ENCODE peak calls at places on chromosomes 16 and 17, in four cellular contexts. F is stomach, P is A549, O is esophagus muscularis mucosa. E is an unnamed sample.

GRCh38 chr16:12141556-12141955 is 165.0 kb downstream of the SNX29 start:
- DNase-seq in O (no peak), F (no peak), P (no peak), E (no peak)

GRCh38 chr16:17591655-17592405 is 121.1 kb upstream of the XYLT1 start:
- DNase-seq in P (no peak), F (no peak), O (peak), E (no peak)

GRCh38 chr16:87757841-87758426 is 7.9 kb downstream of the KLHDC4 start:
- DNase-seq in P (peak), O (no peak), F (no peak), E (no peak)

GRCh38 chr16:84754353-84754856 is 54.6 kb downstream of the USP10 start:
- DNase-seq in O (no peak), P (peak), F (peak), E (no peak)

GRCh38 chr16:28263305-28263704 is 29.0 kb upstream of the SBK1 start:
- DNase-seq in F (no peak), O (no peak), P (no peak), E (no peak)

GRCh38 chr17:80845863-80846671 is 145.6 kb upstream of the CHMP6 start:
- DNase-seq in F (no peak), P (no peak), O (no peak), E (peak)

GRCh38 chr17:59366773-59367656 is 35.6 kb downstream of the YPEL2 start:
- DNase-seq in P (no peak), O (no peak), F (peak), E (peak)

GRCh38 chr17:44610331-44610730 is 45.9 kb upstream of the MEIOC start:
- DNase-seq in F (no peak), P (no peak), O (no peak), E (no peak)

GRCh38 chr17:78415821-78416301 is 37.4 kb downstream of the PGS1 start:
- DNase-seq in F (no peak), O (no peak), P (no peak), E (no peak)
- H3K27ac ChIP-seq in F (no peak), O (peak), P (no peak), E (peak)

GRCh38 chr16:19429271-19429670 is 11.6 kb downstream of the TMC5 start:
- DNase-seq in F (peak), P (peak), O (no peak), E (no peak)
- H3K27ac ChIP-seq in F (peak), P (peak), O (no peak), E (peak)

GRCh38 chr17:19012171-19013080 is 7.9 kb upstream of the FAM83G start:
- DNase-seq in O (no peak), F (no peak), P (no peak), E (no peak)
- H3K27ac ChIP-seq in O (no peak), F (no peak), P (peak), E (no peak)

GRCh38 chr17:69760562-69760961 is 314.5 kb upstream of the KCNJ16 start:
- DNase-seq in O (no peak), P (no peak), F (no peak), E (no peak)

GRCh38 chr17:69762359-69762758 is 312.7 kb upstream of the KCNJ16 start:
- DNase-seq in O (no peak), P (peak), F (no peak), E (no peak)

GRCh38 chr17:69761767-69762321 is 313.2 kb upstream of the KCNJ16 start:
- DNase-seq in P (peak), O (no peak), F (no peak), E (no peak)

GRCh38 chr17:69761011-69761410 is 314.0 kb upstream of the KCNJ16 start:
- DNase-seq in O (no peak), P (no peak), F (no peak), E (no peak)

DNA sequence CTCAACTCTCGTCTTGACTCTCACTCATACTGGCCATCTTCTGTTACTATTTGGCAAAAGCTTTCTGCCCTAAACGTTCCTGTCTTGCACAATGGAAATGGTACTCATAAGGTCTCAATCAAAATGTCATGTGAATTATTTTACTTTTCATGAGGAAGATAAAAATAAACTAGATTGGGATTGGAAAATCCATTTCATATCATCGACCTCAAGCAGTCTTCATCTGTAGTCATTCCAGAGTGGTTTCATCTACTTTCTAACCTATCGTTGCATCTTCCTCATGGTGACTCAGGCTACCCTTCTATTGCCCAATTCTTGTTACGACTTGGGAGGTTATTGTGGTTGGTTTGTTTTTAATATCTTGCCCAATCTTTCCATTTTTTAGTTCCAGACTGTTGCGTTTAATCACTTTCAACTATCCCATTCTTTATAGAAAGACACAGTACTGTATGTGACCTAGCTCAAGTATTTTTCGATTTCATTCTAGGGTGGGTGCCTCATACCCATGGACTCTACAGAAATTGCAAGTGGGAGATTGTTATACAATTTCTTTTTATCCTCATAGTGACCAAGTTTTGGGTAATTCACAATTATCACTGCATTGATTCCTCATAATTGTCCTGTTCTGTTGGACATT is 317.1 kb upstream of the KCNJ16 start:
- DNase-seq in F (no peak), O (no peak), P (no peak), E (no peak)
- H3K27ac ChIP-seq in F (no peak), O (no peak), P (peak), E (no peak)

GRCh38 chr17:17039911-17040310 is 2.3 kb upstream of the MPRIP start:
- DNase-seq in P (no peak), O (no peak), F (no peak), E (peak)

GRCh38 chr17:17042381-17042736 is at the start of gene MPRIP:
- DNase-seq in O (no peak), F (no peak), P (no peak), E (no peak)

GRCh38 chr17:17042851-17043667 is 802 bp downstream of the MPRIP start:
- DNase-seq in P (no peak), O (no peak), F (no peak), E (peak)

GRCh38 chr17:17041571-17042380 is 481 bp upstream of the MPRIP start:
- DNase-seq in P (peak), F (peak), O (peak), E (peak)

DNA sequence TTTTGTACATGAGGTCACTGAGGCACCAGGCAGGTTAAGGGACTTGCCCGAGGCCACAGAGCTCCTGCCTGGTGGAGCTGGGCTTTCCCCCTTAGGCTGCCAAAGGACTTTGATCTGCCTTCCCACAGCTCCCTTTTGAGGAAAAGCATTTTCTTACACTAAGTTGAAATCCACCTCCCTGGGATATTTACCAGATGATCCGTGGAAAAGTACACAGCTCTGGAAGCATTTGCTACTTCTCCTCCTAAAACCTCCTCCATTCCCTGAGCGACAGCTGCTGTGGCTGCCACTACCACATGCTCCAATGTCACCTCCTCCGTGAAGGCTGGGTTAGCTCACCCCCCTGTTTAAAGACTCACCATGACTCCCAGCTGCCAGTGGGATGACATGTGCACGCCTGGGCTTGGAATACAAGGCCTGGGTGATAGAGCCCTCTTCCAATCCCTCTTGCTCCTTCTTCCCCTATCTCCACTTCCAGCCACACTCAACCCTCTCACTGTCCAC is 1.2 kb upstream of the MPRIP start:
- DNase-seq in P (peak), O (no peak), F (no peak), E (peak)
- H3K27ac ChIP-seq in P (peak), O (peak), F (peak), E (peak)

GRCh38 chr17:43070872-43071271 is 45.8 kb downstream of the RND2 start:
- DNase-seq in F (no peak), P (no peak), O (no peak), E (no peak)
- H3K27ac ChIP-seq in F (no peak), P (no peak), O (no peak), E (no peak)

DNA sequence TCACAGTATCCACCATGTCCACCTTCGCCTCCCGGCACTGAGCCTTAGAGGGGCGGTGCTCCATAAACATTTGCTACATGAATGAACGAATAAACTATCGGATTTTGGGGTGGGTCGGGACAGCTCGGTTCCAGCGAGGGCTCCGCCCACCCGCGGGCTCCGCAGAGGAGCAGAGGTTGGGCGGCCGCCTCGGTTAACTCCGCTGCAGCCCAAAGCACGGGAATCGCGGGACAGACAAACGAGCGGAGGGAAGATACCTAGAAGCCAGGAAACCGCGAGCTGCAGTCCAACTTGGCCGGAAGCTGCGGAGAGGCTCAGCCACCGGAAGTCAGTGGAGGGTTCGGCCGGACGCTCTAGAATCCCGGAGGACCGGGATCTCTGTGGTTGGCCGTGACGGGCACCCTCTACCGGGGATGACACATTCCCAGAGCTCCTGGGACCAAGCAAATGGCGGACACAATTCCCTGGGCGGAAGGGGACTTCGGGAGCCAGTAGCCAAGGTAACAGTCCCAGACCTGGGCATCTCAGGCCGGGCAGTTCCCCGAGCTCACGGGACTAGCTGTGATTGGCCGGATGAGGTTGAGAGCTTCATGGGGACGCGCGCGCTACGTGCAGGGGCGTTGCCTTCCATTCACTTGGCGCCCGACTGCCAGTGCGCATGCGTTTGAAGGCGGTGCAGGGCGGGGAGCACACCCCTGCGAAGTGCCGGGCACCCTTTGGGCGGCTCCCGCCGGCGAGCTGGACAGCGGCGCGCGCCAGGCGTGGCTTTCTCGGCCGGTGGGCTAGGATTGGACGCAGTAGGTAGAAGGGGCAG is 489 bp upstream of the MAPK7 start:
- DNase-seq in O (peak), F (peak), P (peak), E (peak)
- H3K27ac ChIP-seq in O (peak), F (peak), P (peak), E (peak)

DNA sequence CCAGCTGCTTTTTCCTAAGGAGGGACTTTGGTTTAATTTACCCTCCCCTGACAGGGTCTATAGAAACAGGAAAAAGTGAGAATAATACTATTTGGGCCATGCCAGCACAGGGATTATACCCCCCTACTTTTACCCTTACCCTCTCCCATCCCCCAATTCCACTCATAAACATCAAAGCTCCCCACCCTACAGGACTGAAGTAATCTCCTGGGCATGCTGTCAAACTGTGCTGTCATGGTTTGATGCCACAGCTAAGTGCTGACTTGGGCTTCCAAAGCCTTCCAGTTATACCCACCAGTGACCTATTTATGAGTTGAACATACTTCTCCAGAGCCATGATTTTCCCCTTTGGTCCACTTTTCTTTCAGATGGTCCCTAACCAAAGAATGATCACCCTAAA is 12.8 kb downstream of the PHF12 start:
- DNase-seq in O (no peak), P (no peak), F (no peak), E (no peak)
- H3K27ac ChIP-seq in O (no peak), P (no peak), F (no peak), E (peak)

E was measured in upper lobe of right lung.